ENCODE peak calls at places on chromosomes 6 and 20, in four cellular contexts. One of them, this sample, is unnamed.

GRCh38 chr6:141848029-141848890 is 284.5 kb upstream of the GJE1 start:
- DNase-seq in neural crest cell: no peak
- DNase-seq in colonic mucosa: no peak
- DNase-seq in progenitor cell of endocrine pancreas: no peak
- DNase-seq in this sample: no peak

GRCh38 chr6:116139917-116140316 is 14.0 kb upstream of the COL10A1 start:
- DNase-seq in colonic mucosa: no peak
- DNase-seq in neural crest cell: no peak
- DNase-seq in progenitor cell of endocrine pancreas: no peak
- DNase-seq in this sample: no peak

GRCh38 chr6:111113731-111114438 is 26.6 kb downstream of the SLC16A10 start:
- DNase-seq in colonic mucosa: no peak
- DNase-seq in neural crest cell: no peak
- DNase-seq in progenitor cell of endocrine pancreas: no peak
- DNase-seq in this sample: no peak

GRCh38 chr6:35021014-35021413 is 120.1 kb downstream of the TCP11 start:
- DNase-seq in colonic mucosa: no peak
- DNase-seq in progenitor cell of endocrine pancreas: no peak
- DNase-seq in neural crest cell: no peak
- DNase-seq in this sample: peak

GRCh38 chr6:104118274-104118673 is 741.4 kb downstream of the HACE1 start:
- DNase-seq in colonic mucosa: no peak
- DNase-seq in progenitor cell of endocrine pancreas: no peak
- DNase-seq in neural crest cell: no peak
- DNase-seq in this sample: no peak

GRCh38 chr6:474454-475185 is 83.1 kb downstream of the IRF4 start:
- DNase-seq in neural crest cell: peak
- DNase-seq in progenitor cell of endocrine pancreas: no peak
- DNase-seq in colonic mucosa: no peak
- DNase-seq in this sample: no peak

GRCh38 chr6:113560376-113560775 is 296.8 kb upstream of the MARCKS start:
- DNase-seq in progenitor cell of endocrine pancreas: no peak
- DNase-seq in neural crest cell: no peak
- DNase-seq in colonic mucosa: no peak
- DNase-seq in this sample: no peak

GRCh38 chr6:135163440-135163738 is 17.7 kb upstream of the MYB start:
- DNase-seq in colonic mucosa: no peak
- DNase-seq in progenitor cell of endocrine pancreas: no peak
- DNase-seq in neural crest cell: no peak
- DNase-seq in this sample: no peak

GRCh38 chr6:83592770-83593394 is 80.5 kb downstream of the PRSS35 start:
- DNase-seq in progenitor cell of endocrine pancreas: no peak
- DNase-seq in neural crest cell: no peak
- DNase-seq in colonic mucosa: no peak
- DNase-seq in this sample: no peak

GRCh38 chr20:37901280-37901666 is 1.7 kb upstream of the VSTM2L start:
- DNase-seq in neural crest cell: no peak
- DNase-seq in progenitor cell of endocrine pancreas: no peak
- DNase-seq in colonic mucosa: no peak
- DNase-seq in this sample: no peak

GRCh38 chr20:13243826-13244376 is 22.8 kb downstream of the ISM1 start:
- DNase-seq in colonic mucosa: no peak
- DNase-seq in neural crest cell: no peak
- DNase-seq in progenitor cell of endocrine pancreas: no peak
- DNase-seq in this sample: no peak

GRCh38 chr6:112606726-112607125 is 259.6 kb downstream of the RFPL4B start:
- DNase-seq in progenitor cell of endocrine pancreas: no peak
- DNase-seq in colonic mucosa: no peak
- DNase-seq in neural crest cell: no peak
- DNase-seq in this sample: no peak

GRCh38 chr20:33012327-33013189 is 5.1 kb downstream of the BPIFB2 start:
- DNase-seq in colonic mucosa: no peak
- DNase-seq in neural crest cell: no peak
- DNase-seq in progenitor cell of endocrine pancreas: no peak
- DNase-seq in this sample: no peak

GRCh38 chr6:91637217-91637616 is 1050.3 kb upstream of the MAP3K7 start:
- DNase-seq in neural crest cell: no peak
- DNase-seq in progenitor cell of endocrine pancreas: no peak
- DNase-seq in colonic mucosa: no peak
- DNase-seq in this sample: no peak

GRCh38 chr6:90131091-90131490 is 165.6 kb downstream of the BACH2 start:
- DNase-seq in progenitor cell of endocrine pancreas: no peak
- DNase-seq in colonic mucosa: no peak
- DNase-seq in neural crest cell: no peak
- DNase-seq in this sample: no peak

GRCh38 chr20:58841539-58842264 is 9.0 kb downstream of the GNAS-AS1 start:
- DNase-seq in neural crest cell: no peak
- DNase-seq in progenitor cell of endocrine pancreas: no peak
- DNase-seq in colonic mucosa: no peak
- DNase-seq in this sample: no peak

GRCh38 chr6:108383967-108384366 is 89.1 kb downstream of the AFG1L start:
- DNase-seq in progenitor cell of endocrine pancreas: no peak
- DNase-seq in colonic mucosa: no peak
- DNase-seq in neural crest cell: no peak
- DNase-seq in this sample: no peak

GRCh38 chr6:133609404-133610270 is 279.3 kb upstream of the TCF21 start:
- DNase-seq in neural crest cell: no peak
- DNase-seq in colonic mucosa: no peak
- DNase-seq in progenitor cell of endocrine pancreas: no peak
- DNase-seq in this sample: no peak

GRCh38 chr6:42766163-42766670 is 15.6 kb upstream of the BICRAL start:
- DNase-seq in progenitor cell of endocrine pancreas: no peak
- DNase-seq in neural crest cell: no peak
- DNase-seq in colonic mucosa: no peak
- DNase-seq in this sample: no peak

GRCh38 chr20:63552481-63553249 is 1.3 kb upstream of the FNDC11 start:
- DNase-seq in neural crest cell: no peak
- DNase-seq in colonic mucosa: no peak
- DNase-seq in progenitor cell of endocrine pancreas: no peak
- DNase-seq in this sample: no peak

GRCh38 chr20:32518593-32519366 is 66.4 kb downstream of the NOL4L start:
- DNase-seq in colonic mucosa: no peak
- DNase-seq in progenitor cell of endocrine pancreas: no peak
- DNase-seq in neural crest cell: no peak
- DNase-seq in this sample: no peak

This sample was measured in type B pancreatic cell.